ENCODE peak calls at places on chromosomes 16 and 17, in six cellular contexts. W, E, F, M, Y and S are unnamed samples. For H3K4me1, the result is how much of the 10 kb centered on the place peaks cover.

GRCh38 chr16:50478021-50478772 is 70.0 kb upstream of the NKD1 start:
- DNase-seq in W (no peak), E (no peak), F (no peak), M (no peak), Y (no peak), S (no peak)

GRCh38 chr17:52212851-52213250 is 54.3 kb upstream of the CA10 start:
- DNase-seq in W (no peak), E (no peak), F (no peak), M (no peak), Y (no peak), S (no peak)

GRCh38 chr16:57563487-57563750 is 21.0 kb downstream of the ADGRG5 start:
- DNase-seq in W (no peak), E (no peak), F (no peak), M (no peak), Y (no peak), S (no peak)

GRCh38 chr16:79542196-79542859 is 58.2 kb downstream of the MAF start:
- DNase-seq in W (no peak), E (no peak), F (no peak), M (no peak), Y (no peak), S (no peak)

GRCh38 chr17:30548189-30548588 is 71.0 kb downstream of the GOSR1 start:
- DNase-seq in W (no peak), E (no peak), F (no peak), M (no peak), Y (no peak), S (no peak)

GRCh38 chr17:76585649-76586593 is at the start of gene ST6GALNAC2:
- DNase-seq in W (peak), E (no peak), F (peak), M (peak), Y (no peak), S (no peak)

GRCh38 chr17:305090-305976 is 47.3 kb downstream of the RPH3AL start:
- DNase-seq in W (no peak), E (no peak), F (no peak), M (no peak), Y (no peak), S (no peak)

GRCh38 chr17:78474631-78475146 is 96.2 kb downstream of the PGS1 start:
- DNase-seq in W (no peak), E (no peak), F (no peak), M (no peak), Y (no peak), S (peak)

GRCh38 chr16:2035431-2036199 is 8.9 kb downstream of the NHERF2 start:
- DNase-seq in W (peak), E (peak), F (peak), M (no peak), Y (no peak), S (no peak)

GRCh38 chr16:7246578-7246977 is 86.1 kb upstream of the RBFOX1 start:
- DNase-seq in W (no peak), E (no peak), F (no peak), M (no peak), Y (no peak), S (no peak)

GRCh38 chr17:1710807-1711553 is 803 bp upstream of the TLCD2 start:
- DNase-seq in W (peak), E (no peak), F (no peak), M (no peak), Y (no peak), S (no peak)

GRCh38 chr17:72697602-72698146 is 394.8 kb downstream of the SLC39A11 start:
- DNase-seq in W (no peak), E (peak), F (peak), M (no peak), Y (no peak), S (no peak)

GRCh38 chr16:73212431-73212830 is 164.5 kb upstream of the ZFHX3 start:
- DNase-seq in W (no peak), E (peak), F (no peak), M (no peak), Y (no peak), S (no peak)
- H3K4me3 ChIP-seq in W (no peak), E (no peak), F (no peak), M (no peak), Y (no peak), S (no peak)

DNA sequence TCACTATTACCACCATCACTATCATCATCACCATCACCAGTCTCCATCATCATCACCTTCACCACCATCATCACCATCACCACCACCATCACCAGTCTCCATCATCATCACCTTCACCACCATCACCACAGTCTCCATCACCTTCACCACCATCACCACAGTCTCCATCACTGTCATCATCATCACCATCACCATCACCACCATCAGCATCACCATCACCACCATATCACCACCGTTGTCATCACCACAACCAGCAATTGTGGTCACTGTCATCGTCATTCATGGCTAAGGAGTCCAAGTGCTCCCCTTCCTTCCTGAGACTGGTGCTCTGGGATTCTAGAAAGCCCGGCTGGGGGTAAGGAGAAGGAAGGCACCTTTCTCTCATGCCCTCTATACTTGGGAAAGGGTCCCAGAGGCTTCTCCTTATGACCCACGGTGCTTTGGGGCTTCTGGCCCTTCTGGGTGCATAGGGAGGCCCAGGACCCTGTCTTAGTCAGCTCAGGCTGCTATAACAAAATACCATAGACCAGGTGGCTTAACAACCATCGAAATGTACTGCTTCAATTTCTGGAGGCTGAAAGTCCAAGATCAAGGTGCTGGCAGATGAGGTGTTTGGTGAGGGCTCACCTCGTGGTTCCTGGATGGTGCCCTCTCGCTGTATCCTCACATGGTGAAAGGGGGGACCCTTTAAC is 93.4 kb upstream of the GSE1 start:
- DNase-seq in W (no peak), E (no peak), F (no peak), M (no peak), Y (no peak), S (no peak)
- H3K4me1 ChIP-seq in W (under half), E (under half), F (under half), M (half or more), Y (under half), S (under half)

GRCh38 chr16:11225677-11226549 is 30.1 kb downstream of the SOCS1 start:
- DNase-seq in W (no peak), E (no peak), F (no peak), M (no peak), Y (no peak), S (no peak)
- H2AFZ ChIP-seq in W (no peak), E (peak), F (no peak), M (no peak), Y (no peak), S (peak)

GRCh38 chr16:20902426-20902825 is 1.9 kb downstream of the LYRM1 start:
- DNase-seq in W (no peak), E (no peak), F (no peak), M (no peak), Y (no peak), S (no peak)

GRCh38 chr16:20903116-20903888 is 2.7 kb downstream of the LYRM1 start:
- DNase-seq in W (peak), E (no peak), F (no peak), M (no peak), Y (no peak), S (no peak)

GRCh38 chr16:20905576-20905975 is 5.0 kb downstream of the LYRM1 start:
- DNase-seq in W (peak), E (peak), F (no peak), M (no peak), Y (no peak), S (no peak)

GRCh38 chr16:20904507-20905079 is 4.0 kb downstream of the LYRM1 start:
- DNase-seq in W (peak), E (peak), F (no peak), M (peak), Y (peak), S (peak)

DNA sequence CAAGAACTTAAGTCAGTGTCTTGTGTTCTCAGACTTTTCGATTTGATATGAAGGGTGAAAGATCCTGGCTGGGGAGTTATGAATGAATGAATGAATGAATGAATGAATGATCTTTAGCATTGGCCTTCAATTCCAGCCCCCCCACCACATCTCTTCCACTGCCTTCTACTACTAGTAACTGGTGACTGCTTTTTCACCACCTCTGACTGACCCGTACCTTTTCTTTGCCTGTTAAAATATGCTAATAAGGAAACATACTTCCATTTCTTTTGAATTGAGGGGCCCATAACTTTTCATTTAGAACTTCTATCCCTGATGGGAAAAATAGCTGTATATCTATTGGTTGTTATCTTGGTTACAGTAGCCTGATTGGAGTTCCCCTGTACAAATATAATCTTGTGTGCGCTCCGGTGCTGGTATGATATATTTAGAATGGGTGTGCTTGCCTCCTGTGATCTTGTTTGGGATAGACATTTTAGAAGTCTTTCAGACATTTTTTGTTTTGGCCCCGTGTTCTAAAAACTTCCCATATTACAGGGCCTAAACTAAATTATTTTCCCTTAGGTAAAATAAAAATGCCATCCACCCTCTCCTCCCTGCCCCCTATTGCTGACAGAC is 3.4 kb downstream of the LYRM1 start:
- DNase-seq in W (no peak), E (no peak), F (no peak), M (no peak), Y (no peak), S (no peak)
- H3K4me3 ChIP-seq in W (peak), E (no peak), F (no peak), M (no peak), Y (peak), S (peak)

GRCh38 chr16:88992351-88993005 is 15.5 kb upstream of the CBFA2T3 start:
- DNase-seq in W (no peak), E (no peak), F (no peak), M (no peak), Y (no peak), S (no peak)

GRCh38 chr16:88994704-88995103 is 17.7 kb upstream of the CBFA2T3 start:
- DNase-seq in W (no peak), E (no peak), F (no peak), M (no peak), Y (no peak), S (no peak)

GRCh38 chr16:88991813-88992350 is 14.9 kb upstream of the CBFA2T3 start:
- DNase-seq in W (no peak), E (no peak), F (no peak), M (no peak), Y (no peak), S (no peak)

GRCh38 chr16:88993946-88994600 is 17.1 kb upstream of the CBFA2T3 start:
- DNase-seq in W (no peak), E (no peak), F (no peak), M (no peak), Y (no peak), S (no peak)

DNA sequence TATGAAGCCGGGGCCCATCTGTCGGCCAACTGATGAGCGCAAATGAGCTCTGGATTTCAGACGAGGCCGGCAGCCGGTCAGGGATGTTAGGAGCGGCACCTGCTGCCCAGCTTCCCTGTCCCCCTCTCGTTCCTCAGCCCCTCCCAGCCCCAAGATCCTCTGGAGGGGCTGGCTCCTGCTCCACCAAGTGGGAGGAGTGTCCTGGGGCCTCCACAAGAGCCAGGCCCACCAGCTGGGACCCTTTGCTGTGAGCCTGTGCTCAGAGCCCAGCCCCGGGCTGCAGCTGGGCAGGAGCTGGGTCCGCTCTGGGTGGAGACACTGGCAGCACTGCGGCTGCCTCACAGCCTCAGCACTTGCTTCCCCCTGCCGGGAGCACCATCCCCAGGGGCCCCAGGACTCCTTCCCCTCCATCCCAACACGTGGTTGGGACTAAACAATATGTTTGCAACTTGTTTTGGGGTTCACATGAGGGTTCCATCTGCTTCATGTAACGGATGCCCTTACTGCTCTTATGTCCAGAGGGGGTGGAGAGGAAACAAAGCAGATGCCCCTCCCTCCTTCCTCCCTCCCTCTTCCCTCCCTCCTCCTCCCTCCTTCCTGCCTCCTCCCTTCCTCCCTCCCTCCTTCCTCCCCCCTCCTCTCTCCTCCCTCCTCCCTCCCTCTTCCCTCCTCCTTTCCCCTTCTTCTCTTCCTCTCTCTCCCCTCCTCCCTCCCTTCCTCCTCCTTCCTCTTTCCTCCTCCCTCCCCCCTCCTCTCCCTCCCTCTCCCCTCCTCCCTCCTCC is 16.2 kb upstream of the CBFA2T3 start:
- DNase-seq in W (no peak), E (no peak), F (no peak), M (no peak), Y (no peak), S (no peak)
- H3K4me1 ChIP-seq in W (under half), E (under half), F (under half), M (under half), Y (under half), S (under half)

DNA sequence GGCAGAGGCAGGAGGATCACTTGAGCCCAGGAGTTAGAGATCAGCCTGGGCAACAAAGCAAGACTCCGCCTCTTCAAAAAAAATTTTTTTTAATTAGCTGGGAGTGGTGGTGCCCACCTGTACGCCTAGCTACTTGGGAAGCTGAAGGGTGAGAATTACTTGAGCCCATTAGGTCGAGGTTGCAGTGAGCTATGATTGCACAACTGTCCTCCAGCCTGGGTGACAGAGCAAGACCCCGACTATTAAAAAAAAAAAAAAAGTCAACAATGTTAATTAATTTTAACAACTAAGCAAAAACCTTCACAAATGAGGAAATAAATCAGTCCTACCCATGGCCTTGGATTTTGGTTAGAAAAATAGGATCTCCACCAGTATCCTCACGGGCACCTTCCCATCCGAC is 5.4 kb downstream of the DHX58 start:
- DNase-seq in W (no peak), E (no peak), F (no peak), M (no peak), Y (no peak), S (no peak)
- H2AFZ ChIP-seq in W (no peak), E (peak), F (peak), M (no peak), Y (no peak), S (no peak)

GRCh38 chr17:48293319-48294192 is 136.5 kb downstream of the SKAP1 start:
- DNase-seq in W (no peak), E (no peak), F (no peak), M (no peak), Y (no peak), S (no peak)
- H3K4me3 ChIP-seq in W (no peak), E (no peak), F (no peak), M (no peak), Y (no peak), S (no peak)

GRCh38 chr17:48310748-48311213 is 119.2 kb downstream of the SKAP1 start:
- DNase-seq in W (no peak), E (no peak), F (no peak), M (no peak), Y (no peak), S (no peak)

GRCh38 chr17:48311324-48311723 is 118.7 kb downstream of the SKAP1 start:
- DNase-seq in W (no peak), E (no peak), F (no peak), M (no peak), Y (no peak), S (no peak)

GRCh38 chr17:48314716-48315115 is 115.3 kb downstream of the SKAP1 start:
- DNase-seq in W (no peak), E (no peak), F (no peak), M (no peak), Y (no peak), S (no peak)

GRCh38 chr17:48308591-48308990 is 121.4 kb downstream of the SKAP1 start:
- DNase-seq in W (no peak), E (no peak), F (no peak), M (no peak), Y (no peak), S (no peak)

DNA sequence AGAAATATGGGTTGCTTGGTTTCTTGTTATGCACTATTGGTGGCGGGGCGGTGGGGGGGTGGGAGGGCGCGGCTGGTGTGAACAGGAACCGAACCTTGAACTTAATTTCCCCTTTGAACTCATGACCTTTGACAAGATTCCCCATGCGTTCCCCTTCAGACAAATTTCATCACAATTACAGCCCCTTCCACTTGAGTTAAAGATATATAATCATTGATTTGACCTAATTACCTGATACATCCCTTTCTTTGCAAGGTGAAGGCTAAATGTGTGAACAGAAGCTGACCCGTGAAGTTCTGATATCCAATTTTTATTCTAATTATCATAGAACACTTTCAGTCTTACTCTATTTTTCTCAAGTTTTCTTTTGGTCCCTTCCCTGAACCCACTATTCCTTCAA is 116.9 kb downstream of the SKAP1 start:
- DNase-seq in W (no peak), E (no peak), F (no peak), M (no peak), Y (no peak), S (no peak)
- H3K4me1 ChIP-seq in W (under half), E (under half), F (under half), M (under half), Y (under half), S (under half)